ENCODE peak calls at places on chromosomes 16 and 17, in four cellular contexts. One of them, this sample, is unnamed. For H3K9me2, the result is how much of the 10 kb centered on the place peaks cover.

GRCh38 chr16:11262915-11263314 is 6.2 kb downstream of the TNP2 start:
- DNase-seq in Karpas-422: no peak
- DNase-seq in MM.1S: no peak
- DNase-seq in HCT116: no peak
- DNase-seq in this sample: no peak

GRCh38 chr16:83315271-83315670 is 492.5 kb upstream of the HSBP1 start:
- DNase-seq in Karpas-422: no peak
- DNase-seq in MM.1S: no peak
- DNase-seq in HCT116: no peak
- DNase-seq in this sample: peak

GRCh38 chr16:66862023-66862520 is 17.9 kb downstream of the CA7 start:
- DNase-seq in Karpas-422: no peak
- DNase-seq in MM.1S: no peak
- DNase-seq in HCT116: no peak
- DNase-seq in this sample: no peak

GRCh38 chr17:7290166-7290565 is 4.3 kb downstream of the YBX2 start:
- DNase-seq in Karpas-422: no peak
- DNase-seq in MM.1S: no peak
- DNase-seq in HCT116: no peak
- DNase-seq in this sample: no peak

GRCh38 chr16:54268340-54268739 is 18.2 kb downstream of the IRX3 start:
- DNase-seq in Karpas-422: no peak
- DNase-seq in MM.1S: no peak
- DNase-seq in HCT116: no peak
- DNase-seq in this sample: no peak

GRCh38 chr17:35947156-35947585 is 3.7 kb upstream of the LYZL6 start:
- DNase-seq in Karpas-422: peak
- DNase-seq in MM.1S: peak
- DNase-seq in HCT116: peak
- DNase-seq in this sample: peak

GRCh38 chr16:84925092-84925772 is 86.1 kb downstream of the ZDHHC7 start:
- DNase-seq in Karpas-422: peak
- DNase-seq in MM.1S: no peak
- DNase-seq in HCT116: peak
- DNase-seq in this sample: peak

GRCh38 chr16:49857423-49858181 is 1.7 kb upstream of the ZNF423 start:
- DNase-seq in Karpas-422: peak
- DNase-seq in MM.1S: peak
- DNase-seq in HCT116: peak
- DNase-seq in this sample: peak

GRCh38 chr17:79114455-79115301 is 40.1 kb downstream of the ENGASE start:
- DNase-seq in Karpas-422: no peak
- DNase-seq in MM.1S: no peak
- DNase-seq in HCT116: no peak
- DNase-seq in this sample: peak

GRCh38 chr16:48441106-48441505 is 55.9 kb upstream of the SIAH1 start:
- DNase-seq in Karpas-422: no peak
- DNase-seq in MM.1S: no peak
- DNase-seq in HCT116: no peak
- DNase-seq in this sample: no peak

GRCh38 chr17:55421179-55421934 is at the start of gene MMD:
- DNase-seq in Karpas-422: peak
- DNase-seq in MM.1S: no peak
- DNase-seq in HCT116: no peak
- DNase-seq in this sample: peak

GRCh38 chr17:53499277-53499676 is 323.4 kb upstream of the KIF2B start:
- DNase-seq in Karpas-422: no peak
- DNase-seq in MM.1S: no peak
- DNase-seq in HCT116: no peak
- DNase-seq in this sample: no peak

GRCh38 chr16:3164121-3164991 is 23.6 kb upstream of the OR1F1 start:
- DNase-seq in Karpas-422: no peak
- DNase-seq in MM.1S: no peak
- DNase-seq in HCT116: no peak
- DNase-seq in this sample: no peak

GRCh38 chr17:35257080-35257701 is 14.3 kb downstream of the SLFN5 start:
- DNase-seq in Karpas-422: no peak
- DNase-seq in MM.1S: no peak
- DNase-seq in HCT116: peak
- DNase-seq in this sample: no peak

GRCh38 chr17:1839516-1839915 is 9.7 kb downstream of the RPA1 start:
- DNase-seq in Karpas-422: no peak
- DNase-seq in MM.1S: no peak
- DNase-seq in HCT116: no peak
- DNase-seq in this sample: no peak

GRCh38 chr17:17888821-17889220 is 52.0 kb upstream of the SREBF1 start:
- DNase-seq in Karpas-422: peak
- DNase-seq in MM.1S: no peak
- DNase-seq in HCT116: no peak
- DNase-seq in this sample: no peak

GRCh38 chr17:79811036-79811887 is 14.4 kb upstream of the CBX8 start:
- DNase-seq in Karpas-422: peak
- DNase-seq in MM.1S: no peak
- DNase-seq in HCT116: peak
- DNase-seq in this sample: peak

GRCh38 chr16:79542196-79542859 is 58.2 kb downstream of the MAF start:
- DNase-seq in Karpas-422: no peak
- DNase-seq in MM.1S: no peak
- DNase-seq in HCT116: no peak
- DNase-seq in this sample: no peak

GRCh38 chr17:1173456-1174370 is 6.1 kb downstream of the ABR start:
- DNase-seq in Karpas-422: no peak
- DNase-seq in MM.1S: no peak
- DNase-seq in HCT116: no peak
- DNase-seq in this sample: no peak

GRCh38 chr17:8333281-8333680 is 6.4 kb upstream of the ODF4 start:
- DNase-seq in Karpas-422: no peak
- DNase-seq in MM.1S: no peak
- DNase-seq in HCT116: no peak
- DNase-seq in this sample: no peak
- H3K9me2 ChIP-seq in Karpas-422: under half
- H3K9me2 ChIP-seq in MM.1S: under half
- H3K9me2 ChIP-seq in HCT116: under half
- H3K9me2 ChIP-seq in this sample: under half

DNA sequence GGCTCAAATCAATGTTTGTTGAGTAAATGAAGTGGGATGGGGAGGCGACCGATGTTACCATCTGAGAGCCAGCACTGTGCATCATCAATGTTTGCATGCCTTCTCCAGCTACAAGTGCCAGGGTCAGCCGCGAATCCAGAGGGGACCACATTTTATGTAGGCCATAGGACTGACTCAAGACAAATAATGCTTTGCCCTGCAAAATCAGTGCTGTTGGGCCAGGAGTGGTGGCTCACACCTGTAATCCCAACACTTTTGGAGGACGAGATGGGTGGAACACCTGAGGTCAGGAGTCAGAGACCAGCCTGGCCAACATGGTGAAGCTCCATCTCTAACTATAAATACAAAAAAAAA is 53.1 kb upstream of the WSB1 start:
- DNase-seq in Karpas-422: no peak
- DNase-seq in MM.1S: no peak
- DNase-seq in HCT116: no peak
- DNase-seq in this sample: no peak
- H3K9ac ChIP-seq in Karpas-422: no peak
- H3K9ac ChIP-seq in MM.1S: no peak
- H3K9ac ChIP-seq in HCT116: no peak
- H3K9ac ChIP-seq in this sample: no peak

DNA sequence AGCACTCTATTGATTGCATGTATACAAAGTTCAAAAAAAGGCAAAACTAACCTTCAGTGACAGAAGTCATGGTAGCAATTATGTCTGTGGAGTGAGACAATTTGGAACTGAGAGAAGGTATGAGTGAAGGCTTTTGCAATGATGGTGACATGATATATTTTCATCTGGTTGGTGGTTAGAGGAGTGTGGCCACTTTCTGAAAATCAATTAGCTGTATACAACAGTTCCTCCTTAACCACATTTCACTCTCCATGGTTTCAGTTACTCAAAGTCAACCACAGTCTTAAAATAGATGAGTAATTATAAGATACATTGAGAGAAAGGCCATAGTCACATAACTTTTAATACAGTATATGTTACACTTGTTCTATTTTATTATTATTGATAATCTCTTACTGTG is 26.2 kb downstream of the ADAMTS18 start:
- DNase-seq in Karpas-422: no peak
- DNase-seq in MM.1S: peak
- DNase-seq in HCT116: no peak
- DNase-seq in this sample: no peak
- H3K9me2 ChIP-seq in Karpas-422: under half
- H3K9me2 ChIP-seq in MM.1S: under half
- H3K9me2 ChIP-seq in HCT116: under half
- H3K9me2 ChIP-seq in this sample: under half

GRCh38 chr17:42136654-42137051 is 14.0 kb downstream of the HSPB9 start:
- DNase-seq in Karpas-422: no peak
- DNase-seq in MM.1S: no peak
- DNase-seq in HCT116: no peak
- DNase-seq in this sample: no peak
- H3K9ac ChIP-seq in Karpas-422: no peak
- H3K9ac ChIP-seq in MM.1S: no peak
- H3K9ac ChIP-seq in HCT116: no peak
- H3K9ac ChIP-seq in this sample: no peak

GRCh38 chr16:65789546-65789945 is 576.9 kb upstream of the CDH5 start:
- DNase-seq in Karpas-422: no peak
- DNase-seq in MM.1S: no peak
- DNase-seq in HCT116: no peak
- DNase-seq in this sample: no peak
- H3K9me2 ChIP-seq in Karpas-422: under half
- H3K9me2 ChIP-seq in MM.1S: under half
- H3K9me2 ChIP-seq in HCT116: under half
- H3K9me2 ChIP-seq in this sample: under half

DNA sequence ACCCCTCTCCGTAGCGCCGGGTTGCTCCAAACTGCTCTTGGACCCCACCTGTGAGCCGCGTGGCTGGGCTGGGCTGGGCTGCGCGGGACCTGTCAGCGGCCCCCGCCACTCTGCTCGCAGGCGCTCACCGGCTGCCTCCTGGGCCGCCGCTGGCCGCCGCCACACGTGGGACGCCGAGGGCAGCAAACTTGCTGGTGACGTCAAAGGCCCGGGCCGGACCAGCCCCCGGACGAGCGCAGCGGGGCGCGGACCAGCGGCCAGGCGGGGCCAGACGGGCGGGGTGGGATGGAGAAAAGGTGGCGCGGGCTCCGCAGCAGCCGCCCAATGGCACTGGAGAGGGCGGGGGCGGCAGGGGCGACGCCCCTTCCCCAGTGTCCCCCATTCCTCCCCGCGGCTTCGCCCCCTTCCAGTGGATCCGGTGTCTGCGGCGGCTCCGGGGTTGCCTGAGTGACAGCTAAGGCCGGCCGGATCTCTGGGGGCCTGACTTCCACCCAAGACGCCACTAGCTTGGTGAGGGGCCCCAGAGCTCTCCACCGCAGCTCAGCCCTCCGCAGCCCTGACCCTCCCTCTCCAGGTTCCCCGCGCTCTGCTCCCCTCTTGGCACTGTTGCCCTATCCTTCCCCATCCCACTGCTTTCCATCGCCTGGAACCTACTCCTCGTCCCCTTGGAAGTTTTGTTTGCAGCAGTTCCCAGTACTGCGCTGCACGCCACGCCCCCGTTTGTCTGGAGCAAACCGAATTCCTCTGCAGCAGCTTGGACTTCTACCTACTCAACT is at the start of gene HS3ST3A1:
- DNase-seq in Karpas-422: no peak
- DNase-seq in MM.1S: no peak
- DNase-seq in HCT116: no peak
- DNase-seq in this sample: peak
- H3K9ac ChIP-seq in Karpas-422: no peak
- H3K9ac ChIP-seq in MM.1S: no peak
- H3K9ac ChIP-seq in HCT116: no peak
- H3K9ac ChIP-seq in this sample: peak

This sample was measured in GM23248.